ENCODE peak calls at places on chromosome 2, in five cellular contexts. One of them, this sample, is unnamed.

GRCh38 chr2:220445429-220446105 is 818.1 kb downstream of the SLC4A3 start:
- DNase-seq in T-cell: no peak
- DNase-seq in mucosa of descending colon: no peak
- DNase-seq in brain microvascular endothelial cell: no peak
- DNase-seq in GM19239: no peak
- DNase-seq in this sample: no peak

GRCh38 chr2:16318474-16319195 is 347.0 kb downstream of the CYRIA start:
- DNase-seq in T-cell: no peak
- DNase-seq in mucosa of descending colon: peak
- DNase-seq in brain microvascular endothelial cell: no peak
- DNase-seq in GM19239: no peak
- DNase-seq in this sample: no peak

GRCh38 chr2:74867841-74868658 is 34.1 kb downstream of the HK2 start:
- DNase-seq in T-cell: no peak
- DNase-seq in mucosa of descending colon: no peak
- DNase-seq in brain microvascular endothelial cell: peak
- DNase-seq in GM19239: no peak
- DNase-seq in this sample: no peak

GRCh38 chr2:101946372-101946771 is 45.4 kb upstream of the IL1R2 start:
- DNase-seq in T-cell: no peak
- DNase-seq in mucosa of descending colon: no peak
- DNase-seq in brain microvascular endothelial cell: no peak
- DNase-seq in GM19239: no peak
- DNase-seq in this sample: no peak

GRCh38 chr2:188788621-188789020 is 185.6 kb upstream of the COL3A1 start:
- DNase-seq in T-cell: no peak
- DNase-seq in mucosa of descending colon: peak
- DNase-seq in brain microvascular endothelial cell: peak
- DNase-seq in GM19239: no peak
- DNase-seq in this sample: peak

GRCh38 chr2:188787661-188788044 is 186.5 kb upstream of the COL3A1 start:
- DNase-seq in T-cell: no peak
- DNase-seq in mucosa of descending colon: no peak
- DNase-seq in brain microvascular endothelial cell: peak
- DNase-seq in GM19239: no peak
- DNase-seq in this sample: no peak

GRCh38 chr2:101238930-101239759 is 13.5 kb upstream of the CNOT11 start:
- DNase-seq in T-cell: no peak
- DNase-seq in mucosa of descending colon: peak
- DNase-seq in brain microvascular endothelial cell: no peak
- DNase-seq in GM19239: no peak
- DNase-seq in this sample: peak

GRCh38 chr2:162509288-162509968 is 165.5 kb downstream of the GCA start:
- DNase-seq in T-cell: no peak
- DNase-seq in mucosa of descending colon: no peak
- DNase-seq in brain microvascular endothelial cell: peak
- DNase-seq in GM19239: no peak
- DNase-seq in this sample: no peak

GRCh38 chr2:10810175-10811161 is 2.1 kb downstream of the PDIA6 start:
- DNase-seq in T-cell: no peak
- DNase-seq in mucosa of descending colon: no peak
- DNase-seq in brain microvascular endothelial cell: no peak
- DNase-seq in GM19239: no peak
- DNase-seq in this sample: no peak

GRCh38 chr2:158179660-158180059 is 78.0 kb downstream of the UPP2 start:
- DNase-seq in T-cell: no peak
- DNase-seq in mucosa of descending colon: no peak
- DNase-seq in brain microvascular endothelial cell: peak
- DNase-seq in GM19239: no peak
- DNase-seq in this sample: no peak

GRCh38 chr2:71938659-71939587 is 208.7 kb downstream of the CYP26B1 start:
- DNase-seq in T-cell: no peak
- DNase-seq in mucosa of descending colon: no peak
- DNase-seq in brain microvascular endothelial cell: no peak
- DNase-seq in GM19239: no peak
- DNase-seq in this sample: no peak

This sample was measured in colonic mucosa.